ENCODE peak calls at places on chromosome 21, in ten cellular contexts. L is body of pancreas, O is colonic mucosa, Q is ovary, S is AG04449, P is upper lobe of left lung, Z is hepatocyte, T is psoas muscle, V is esophagus muscularis mucosa, Y is BJ. R is an unnamed sample.

GRCh38 chr21:23986214-23986613 is 1621.1 kb downstream of the MRPL39 start:
- DNase-seq in P (no peak), Y (no peak), S (no peak), Q (no peak), O (no peak), L (no peak), Z (no peak), T (no peak), V (no peak), R (no peak)

GRCh38 chr21:26170471-26171309 is at the start of gene APP:
- DNase-seq in T (peak; percentile 90), Y (no peak), V (peak; percentile 94), L (peak; percentile 86), P (peak; percentile 98), Q (peak; percentile 92), O (peak; percentile 90), S (no peak), Z (peak; percentile 92), R (peak; percentile 88)

GRCh38 chr21:32592929-32593502 is 7.7 kb upstream of the TCP10L start:
- DNase-seq in V (no peak), L (no peak), S (no peak), T (no peak), Y (no peak), P (no peak), Q (no peak), Z (peak; percentile 33), O (no peak), R (no peak)

GRCh38 chr21:36113647-36114428 is 21.0 kb upstream of the CBR3 start:
- DNase-seq in T (no peak), L (peak; percentile 30), S (no peak), O (peak; percentile 90), Q (no peak), V (no peak), Y (no peak), Z (no peak), P (no peak), R (peak; percentile 85)

GRCh38 chr21:43864806-43865470 is at the start of gene AGPAT3:
- DNase-seq in L (no peak), Z (peak; percentile 67), Y (no peak), T (no peak), S (no peak), Q (peak; percentile 53), V (no peak), O (no peak), P (peak; percentile 91), R (peak; percentile 51)

GRCh38 chr21:30256100-30256499 is 26.6 kb downstream of the KRTAP24-1 start:
- DNase-seq in S (no peak), V (no peak), L (no peak), P (no peak), O (peak; percentile 58), Y (no peak), Q (no peak), T (no peak), Z (no peak), R (no peak)

GRCh38 chr21:14737922-14738321 is 191.8 kb upstream of the SAMSN1 start:
- DNase-seq in T (no peak), V (no peak), S (no peak), L (peak; percentile 73), Y (no peak), O (peak; percentile 82), P (no peak), Q (no peak), Z (peak; percentile 66), R (peak; percentile 71)

GRCh38 chr21:31623664-31624063 is 35.8 kb upstream of the SOD1 start:
- DNase-seq in Y (no peak), Z (no peak), Q (no peak), O (no peak), V (no peak), L (no peak), T (no peak), S (no peak), P (no peak), R (no peak)

DNA sequence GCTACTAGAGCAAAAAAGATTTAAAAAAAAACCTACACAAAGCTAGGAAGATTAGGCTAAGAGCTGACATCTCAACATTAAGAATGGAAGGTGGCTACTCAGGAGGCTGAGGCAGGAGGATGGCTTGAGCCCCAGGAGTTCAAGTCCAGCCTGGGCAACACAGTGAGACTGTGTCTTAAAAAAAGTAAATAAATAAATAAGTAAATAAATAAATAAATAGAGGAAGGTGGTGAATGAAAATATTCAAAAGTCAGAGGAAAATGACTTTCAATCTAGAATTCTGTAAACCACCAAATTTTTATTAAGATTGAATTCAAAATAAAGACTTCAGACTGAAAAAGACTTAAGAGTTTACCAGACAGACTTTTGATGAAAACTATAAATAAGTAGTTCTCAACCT is 50.9 kb upstream of the TMPRSS2 start:
- DNase-seq in L (no peak), P (no peak), Y (no peak), S (no peak), Z (no peak), T (no peak), O (no peak), Q (no peak), V (no peak), R (no peak)
- H3K4me3 ChIP-seq in L (no peak overlapping the region), P (no peak overlapping the region), Y (no peak overlapping the region), S (no peak overlapping the region), Z (no peak overlapping the region), T (no peak overlapping the region), O (no peak overlapping the region), Q (no peak overlapping the region), V (no peak overlapping the region), R (no peak overlapping the region)

DNA sequence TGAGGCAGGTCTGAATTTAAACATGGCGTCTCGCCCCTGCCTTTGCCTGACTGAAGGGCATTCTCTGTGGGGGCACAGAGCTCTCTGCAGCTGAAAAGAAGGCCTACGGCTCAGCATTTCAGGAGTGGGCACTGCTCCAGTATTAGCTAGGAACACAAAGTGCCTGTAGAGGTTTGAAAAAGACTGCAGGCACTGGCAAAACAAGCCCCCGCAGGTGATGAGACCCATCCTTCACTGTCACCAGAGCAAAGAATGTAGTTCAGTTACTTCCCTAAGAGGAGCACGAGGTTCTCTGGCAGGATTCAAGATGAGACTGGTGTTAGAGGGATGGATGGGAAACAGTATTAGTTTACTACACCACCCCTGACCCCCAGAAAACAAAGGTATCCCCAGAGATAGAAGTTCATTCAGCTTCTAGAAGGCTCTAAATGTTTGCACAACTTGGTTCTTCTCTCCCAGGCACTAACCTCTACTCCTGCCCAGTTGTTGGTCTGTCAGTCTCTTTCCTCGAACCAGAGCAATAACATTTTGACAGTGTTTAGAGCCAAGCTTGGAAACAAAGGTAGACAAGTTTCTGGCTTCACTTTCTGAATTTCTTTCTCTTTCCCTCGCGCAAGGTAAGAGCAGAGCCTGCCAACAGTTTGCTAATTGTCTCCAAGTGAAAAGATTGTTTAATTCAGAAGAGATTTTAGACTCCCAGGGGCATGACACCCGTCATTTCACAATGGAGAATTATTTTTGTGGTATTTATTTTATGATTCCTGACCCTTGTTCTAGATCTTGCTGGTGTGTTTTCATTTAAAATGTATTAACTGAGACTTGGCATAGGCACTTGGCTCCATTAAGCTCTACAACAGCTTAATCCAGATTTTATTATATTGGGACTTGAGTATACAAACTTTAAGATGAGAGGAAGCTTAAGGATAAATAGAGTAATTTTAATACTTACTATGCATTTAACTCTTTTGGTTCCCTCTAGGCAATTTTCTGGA is 101.7 kb upstream of the KCNE2 start:
- DNase-seq in T (no peak), O (no peak), V (no peak), L (no peak), Z (peak; percentile 8), Y (no peak), P (no peak), Q (no peak), S (no peak), R (no peak)
- H3K4me3 ChIP-seq in T (no peak overlapping the region), O (no peak overlapping the region), V (no peak overlapping the region), L (no peak overlapping the region), Z (no peak overlapping the region), Y (no peak overlapping the region), P (no peak overlapping the region), Q (no peak overlapping the region), S (no peak overlapping the region), R (no peak overlapping the region)

DNA sequence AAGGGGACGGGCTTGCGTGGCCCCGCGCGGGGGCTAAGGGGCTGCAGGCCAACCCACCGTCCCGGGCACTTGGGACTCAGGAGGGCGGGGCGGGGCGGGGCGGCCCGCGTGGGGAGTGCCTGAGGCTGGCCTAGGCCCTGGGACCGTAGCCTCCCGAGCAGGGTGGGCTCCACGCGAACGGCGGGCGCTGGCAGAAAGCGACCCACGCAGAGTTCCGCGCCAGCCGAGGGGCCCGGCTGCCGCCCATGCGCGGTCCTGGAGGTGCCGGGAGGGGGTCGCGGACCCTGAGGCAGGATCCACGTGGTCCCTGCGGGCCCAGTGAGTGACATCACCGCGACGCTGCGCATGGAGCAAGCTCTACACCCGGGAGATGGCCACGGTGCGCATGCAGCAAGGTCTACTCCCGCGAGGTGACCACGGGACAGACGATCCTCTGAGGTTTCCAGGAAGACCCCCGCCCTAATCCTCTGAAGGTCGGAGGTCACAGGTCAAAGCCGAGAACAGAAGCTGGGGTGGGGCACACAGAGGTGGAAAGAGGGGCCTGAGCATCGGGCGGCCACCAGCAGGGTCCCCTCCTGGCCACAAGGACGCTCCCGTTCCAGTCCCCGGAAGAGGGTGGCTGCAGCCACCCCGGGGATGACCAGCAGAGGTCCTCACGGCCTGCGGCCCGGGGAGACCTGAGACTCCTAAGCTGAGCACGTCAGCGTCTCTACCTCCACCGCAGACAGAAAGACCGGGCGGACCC is 13.5 kb upstream of the SLC19A1 start:
- DNase-seq in Z (peak; percentile 88), L (peak; percentile 80), Q (peak; percentile 83), V (no peak), Y (no peak), S (no peak), T (peak; percentile 87), O (peak; percentile 84), P (peak; percentile 92), R (no peak)
- H3K4me3 ChIP-seq in Z (peak overlapping the region; percentile 18), L (no peak overlapping the region), Q (peak overlapping the region; percentile 36), V (peak overlapping the region; percentile 55), Y (peak overlapping the region; percentile 45), S (peak overlapping the region; percentile 59), T (peak overlapping the region; percentile 67), O (peak overlapping the region; percentile 52), P (peak overlapping the region; percentile 59), R (no peak overlapping the region)

GRCh38 chr21:42182713-42183371 is 36.1 kb upstream of the ABCG1 start:
- DNase-seq in Q (no peak), P (no peak), O (no peak), Z (no peak), Y (no peak), T (no peak), L (no peak), V (peak; percentile 39), S (no peak), R (no peak)

GRCh38 chr21:42179316-42179715 is 39.6 kb upstream of the ABCG1 start:
- DNase-seq in L (no peak), V (peak; percentile 47), P (no peak), Z (no peak), Q (no peak), O (no peak), Y (no peak), S (no peak), T (no peak), R (no peak)

GRCh38 chr21:42187976-42188653 is 30.8 kb upstream of the ABCG1 start:
- DNase-seq in O (no peak), V (peak; percentile 92), Y (no peak), T (no peak), Q (no peak), Z (no peak), L (peak; percentile 67), S (no peak), P (no peak), R (peak; percentile 86)

GRCh38 chr21:42186591-42186990 is 32.3 kb upstream of the ABCG1 start:
- DNase-seq in T (no peak), S (no peak), P (no peak), Y (no peak), V (peak; percentile 68), L (no peak), O (no peak), Q (no peak), Z (no peak), R (no peak)

DNA sequence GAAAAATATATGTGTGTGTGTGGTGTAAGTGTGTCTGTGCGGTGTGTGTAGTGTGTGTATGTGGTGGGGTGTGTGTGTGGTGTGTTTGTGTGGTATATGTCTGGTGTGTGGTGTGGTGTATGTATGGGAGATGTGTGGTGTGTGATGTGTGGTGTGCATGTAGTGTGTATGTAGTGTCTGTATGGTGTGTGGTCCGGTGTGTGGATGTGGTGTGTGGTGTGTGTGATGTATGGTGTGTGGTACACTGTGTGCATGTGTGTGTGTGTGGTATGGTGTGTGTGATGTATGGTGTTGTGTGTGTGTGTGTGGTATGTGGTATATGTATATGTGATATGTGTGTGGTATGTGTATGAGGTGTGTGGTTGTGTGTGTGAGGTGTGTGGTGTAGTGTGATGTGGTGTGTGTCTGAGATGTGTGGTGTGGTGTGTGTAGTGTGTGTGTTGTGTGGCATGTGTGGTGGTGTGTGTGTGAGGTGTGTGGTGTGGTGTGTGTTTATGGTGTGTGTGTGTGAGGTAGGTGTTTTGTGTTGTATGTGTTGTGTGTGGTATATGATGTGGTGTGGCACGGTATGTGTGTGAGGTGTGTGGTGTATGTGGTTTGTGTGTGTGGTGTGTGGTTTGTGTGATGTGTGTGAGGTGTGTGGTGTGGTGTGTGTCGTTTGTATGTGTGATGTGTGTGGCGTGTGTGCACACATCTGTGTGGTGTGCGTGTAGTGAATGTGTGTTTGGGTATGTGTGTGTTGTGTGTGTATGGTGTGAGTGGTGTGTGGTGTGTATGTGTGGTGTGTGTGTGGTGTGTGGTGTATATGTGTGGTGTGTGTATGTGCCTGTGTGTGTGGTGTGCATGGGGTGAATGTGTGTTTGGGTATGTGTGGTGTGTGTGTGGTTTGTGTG is 35.3 kb upstream of the ABCG1 start:
- DNase-seq in Y (no peak), P (no peak), Q (no peak), Z (no peak), O (no peak), L (no peak), V (peak; percentile 50), T (no peak), S (no peak), R (no peak)
- H3K4me3 ChIP-seq in Y (no peak overlapping the region), P (no peak overlapping the region), Q (no peak overlapping the region), Z (no peak overlapping the region), O (no peak overlapping the region), L (no peak overlapping the region), V (no peak overlapping the region), T (no peak overlapping the region), S (no peak overlapping the region), R (no peak overlapping the region)